ENCODE peak calls at places on chromosomes 6 and 20, in six cellular contexts. One of them, this sample, is unnamed.

GRCh38 chr6:34316442-34317171 is 67.8 kb upstream of the SMIM29 start:
- DNase-seq in transverse colon: no peak
- DNase-seq in foreskin fibroblast: no peak
- DNase-seq in AG04450: no peak
- DNase-seq in IMR-90: no peak
- DNase-seq in stomach: no peak
- DNase-seq in this sample: no peak

GRCh38 chr6:150775400-150775799 is 90.1 kb upstream of the MTHFD1L start:
- DNase-seq in transverse colon: no peak
- DNase-seq in AG04450: no peak
- DNase-seq in foreskin fibroblast: no peak
- DNase-seq in IMR-90: no peak
- DNase-seq in stomach: no peak
- DNase-seq in this sample: peak; percentile 71

GRCh38 chr6:89599727-89600126 is 38.8 kb downstream of the LYRM2 start:
- DNase-seq in foreskin fibroblast: no peak
- DNase-seq in IMR-90: no peak
- DNase-seq in AG04450: no peak
- DNase-seq in transverse colon: no peak
- DNase-seq in stomach: peak; percentile 7
- DNase-seq in this sample: no peak

GRCh38 chr20:21513881-21514540 is at the start of gene NKX2-2:
- DNase-seq in IMR-90: no peak
- DNase-seq in AG04450: no peak
- DNase-seq in transverse colon: no peak
- DNase-seq in stomach: no peak
- DNase-seq in foreskin fibroblast: no peak
- DNase-seq in this sample: no peak

GRCh38 chr6:39897699-39898098 is 36.6 kb downstream of the MOCS1 start:
- DNase-seq in IMR-90: no peak
- DNase-seq in foreskin fibroblast: no peak
- DNase-seq in AG04450: no peak
- DNase-seq in transverse colon: peak; percentile 47
- DNase-seq in stomach: no peak
- DNase-seq in this sample: no peak

GRCh38 chr6:25053875-25054371 is 118.2 kb upstream of the RIPOR2 start:
- DNase-seq in transverse colon: no peak
- DNase-seq in AG04450: peak; percentile 59
- DNase-seq in stomach: no peak
- DNase-seq in foreskin fibroblast: peak; percentile 71
- DNase-seq in IMR-90: peak; percentile 88
- DNase-seq in this sample: no peak

GRCh38 chr6:150720774-150721233 is 121.1 kb downstream of the PLEKHG1 start:
- DNase-seq in transverse colon: no peak
- DNase-seq in stomach: no peak
- DNase-seq in AG04450: no peak
- DNase-seq in IMR-90: no peak
- DNase-seq in foreskin fibroblast: no peak
- DNase-seq in this sample: peak; percentile 31

GRCh38 chr6:106751501-106752252 is 122.3 kb downstream of the QRSL1 start:
- DNase-seq in stomach: peak; percentile 85
- DNase-seq in transverse colon: peak; percentile 51
- DNase-seq in AG04450: no peak
- DNase-seq in foreskin fibroblast: no peak
- DNase-seq in IMR-90: peak; percentile 8
- DNase-seq in this sample: no peak

GRCh38 chr6:10633216-10633615 is 61.2 kb downstream of the C6orf52 start:
- DNase-seq in foreskin fibroblast: peak; percentile 88
- DNase-seq in IMR-90: peak; percentile 75
- DNase-seq in transverse colon: no peak
- DNase-seq in stomach: no peak
- DNase-seq in AG04450: peak; percentile 66
- DNase-seq in this sample: peak; percentile 30

GRCh38 chr6:113047932-113048331 is 700.8 kb downstream of the RFPL4B start:
- DNase-seq in AG04450: no peak
- DNase-seq in transverse colon: no peak
- DNase-seq in foreskin fibroblast: peak; percentile 80
- DNase-seq in IMR-90: no peak
- DNase-seq in stomach: no peak
- DNase-seq in this sample: no peak

GRCh38 chr6:42104095-42104806 is 38.2 kb downstream of the C6orf132 start:
- DNase-seq in AG04450: no peak
- DNase-seq in transverse colon: peak; percentile 70
- DNase-seq in foreskin fibroblast: peak; percentile 72
- DNase-seq in stomach: peak; percentile 59
- DNase-seq in IMR-90: no peak
- DNase-seq in this sample: no peak

GRCh38 chr6:113936093-113936934 is 34.6 kb downstream of the HDAC2 start:
- DNase-seq in IMR-90: peak; percentile 70
- DNase-seq in transverse colon: no peak
- DNase-seq in foreskin fibroblast: peak; percentile 74
- DNase-seq in stomach: no peak
- DNase-seq in AG04450: peak; percentile 41
- DNase-seq in this sample: no peak

GRCh38 chr6:34606477-34607130 is 50.5 kb upstream of the SPDEF start:
- DNase-seq in IMR-90: no peak
- DNase-seq in transverse colon: no peak
- DNase-seq in foreskin fibroblast: no peak
- DNase-seq in AG04450: no peak
- DNase-seq in stomach: no peak
- DNase-seq in this sample: no peak

GRCh38 chr6:166236586-166236985 is 68.9 kb upstream of the TBXT start:
- DNase-seq in foreskin fibroblast: no peak
- DNase-seq in AG04450: no peak
- DNase-seq in IMR-90: no peak
- DNase-seq in stomach: no peak
- DNase-seq in transverse colon: no peak
- DNase-seq in this sample: no peak

GRCh38 chr6:117272032-117272866 is 6.9 kb downstream of the VGLL2 start:
- DNase-seq in transverse colon: no peak
- DNase-seq in AG04450: no peak
- DNase-seq in stomach: no peak
- DNase-seq in IMR-90: no peak
- DNase-seq in foreskin fibroblast: no peak
- DNase-seq in this sample: no peak

GRCh38 chr6:117270121-117270959 is 5.0 kb downstream of the VGLL2 start:
- DNase-seq in transverse colon: no peak
- DNase-seq in IMR-90: no peak
- DNase-seq in foreskin fibroblast: peak; percentile 49
- DNase-seq in stomach: no peak
- DNase-seq in AG04450: no peak
- DNase-seq in this sample: no peak

GRCh38 chr6:117269649-117270120 is 4.3 kb downstream of the VGLL2 start:
- DNase-seq in IMR-90: no peak
- DNase-seq in AG04450: no peak
- DNase-seq in stomach: no peak
- DNase-seq in transverse colon: no peak
- DNase-seq in foreskin fibroblast: no peak
- DNase-seq in this sample: no peak

GRCh38 chr6:117272886-117273285 is 7.5 kb downstream of the VGLL2 start:
- DNase-seq in transverse colon: no peak
- DNase-seq in stomach: no peak
- DNase-seq in foreskin fibroblast: no peak
- DNase-seq in AG04450: no peak
- DNase-seq in IMR-90: no peak
- DNase-seq in this sample: no peak

DNA sequence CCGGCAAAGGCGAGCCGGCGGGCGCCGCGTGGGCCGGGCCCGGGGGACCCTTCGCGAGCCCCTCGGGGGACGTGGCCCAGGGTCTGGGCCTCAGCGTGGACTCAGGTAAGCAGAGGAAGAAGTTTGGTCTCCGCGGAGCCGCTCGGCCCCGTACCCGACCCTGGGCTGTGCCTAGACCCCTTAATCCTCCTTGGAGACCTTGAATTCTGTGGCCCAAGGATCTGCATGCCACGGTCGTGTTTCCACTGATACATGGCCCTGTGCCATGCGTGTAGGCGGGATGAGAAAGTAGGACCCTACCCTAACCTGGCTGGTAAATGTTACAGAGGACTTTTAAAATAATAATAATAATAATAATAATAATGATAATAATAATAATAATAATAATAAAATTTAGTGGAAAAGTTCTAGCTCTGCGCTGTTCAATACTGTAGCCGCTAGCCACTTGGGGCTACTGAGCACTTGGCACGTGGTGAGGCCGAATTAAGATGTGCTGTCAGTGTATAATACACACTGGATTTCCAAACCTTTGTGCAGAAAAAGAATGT is 5.7 kb downstream of the VGLL2 start:
- DNase-seq in AG04450: no peak
- DNase-seq in IMR-90: no peak
- DNase-seq in stomach: no peak
- DNase-seq in foreskin fibroblast: no peak
- DNase-seq in transverse colon: no peak
- DNase-seq in this sample: no peak
- H3K4me3 ChIP-seq in AG04450: no peak overlapping the region
- H3K4me3 ChIP-seq in IMR-90: no peak overlapping the region
- H3K4me3 ChIP-seq in stomach: peak overlapping the region; percentile 49
- H3K4me3 ChIP-seq in foreskin fibroblast: no peak overlapping the region
- H3K4me3 ChIP-seq in transverse colon: no peak overlapping the region
- H3K4me3 ChIP-seq in this sample: no peak overlapping the region

GRCh38 chr6:41059569-41059968 is 6.6 kb downstream of the APOBEC2 start:
- DNase-seq in AG04450: no peak
- DNase-seq in transverse colon: no peak
- DNase-seq in foreskin fibroblast: peak; percentile 70
- DNase-seq in IMR-90: peak; percentile 47
- DNase-seq in stomach: no peak
- DNase-seq in this sample: no peak

GRCh38 chr6:41062056-41062455 is 9.1 kb downstream of the APOBEC2 start:
- DNase-seq in AG04450: no peak
- DNase-seq in IMR-90: no peak
- DNase-seq in transverse colon: no peak
- DNase-seq in stomach: no peak
- DNase-seq in foreskin fibroblast: no peak
- DNase-seq in this sample: no peak

GRCh38 chr6:41056768-41057490 is 3.9 kb downstream of the APOBEC2 start:
- DNase-seq in IMR-90: no peak
- DNase-seq in transverse colon: no peak
- DNase-seq in AG04450: no peak
- DNase-seq in stomach: no peak
- DNase-seq in foreskin fibroblast: no peak
- DNase-seq in this sample: no peak

GRCh38 chr6:41061196-41061726 is 8.3 kb downstream of the APOBEC2 start:
- DNase-seq in transverse colon: no peak
- DNase-seq in foreskin fibroblast: no peak
- DNase-seq in AG04450: no peak
- DNase-seq in stomach: peak; percentile 55
- DNase-seq in IMR-90: no peak
- DNase-seq in this sample: no peak

DNA sequence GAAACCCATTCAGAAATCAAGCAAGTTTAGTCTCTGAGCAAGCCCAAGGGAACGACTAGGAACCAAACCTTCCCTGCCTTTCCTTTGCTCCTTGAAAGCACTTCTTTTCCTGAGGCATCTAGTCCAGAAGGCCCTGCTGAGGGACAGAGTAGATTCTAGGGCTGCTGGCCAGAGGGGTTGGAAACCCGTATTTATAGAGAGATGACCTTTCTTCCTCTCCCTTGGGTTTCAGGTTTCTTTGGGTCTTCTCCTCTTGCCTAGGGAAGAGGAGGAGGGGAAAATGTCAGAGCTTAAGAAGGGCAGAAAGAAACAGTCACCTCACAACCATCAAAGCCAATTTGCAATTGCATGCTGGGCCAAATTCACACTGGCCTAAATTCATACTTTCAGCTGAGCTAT is 5.8 kb downstream of the APOBEC2 start:
- DNase-seq in transverse colon: no peak
- DNase-seq in IMR-90: no peak
- DNase-seq in AG04450: no peak
- DNase-seq in stomach: no peak
- DNase-seq in foreskin fibroblast: no peak
- DNase-seq in this sample: no peak
- TF ChIP-seq CTCF in transverse colon: no peak
- TF ChIP-seq CTCF in IMR-90: no peak
- TF ChIP-seq CTCF in AG04450: no peak
- TF ChIP-seq CTCF in stomach: no peak
- TF ChIP-seq CTCF in foreskin fibroblast: no peak
- TF ChIP-seq CTCF in this sample: no peak

DNA sequence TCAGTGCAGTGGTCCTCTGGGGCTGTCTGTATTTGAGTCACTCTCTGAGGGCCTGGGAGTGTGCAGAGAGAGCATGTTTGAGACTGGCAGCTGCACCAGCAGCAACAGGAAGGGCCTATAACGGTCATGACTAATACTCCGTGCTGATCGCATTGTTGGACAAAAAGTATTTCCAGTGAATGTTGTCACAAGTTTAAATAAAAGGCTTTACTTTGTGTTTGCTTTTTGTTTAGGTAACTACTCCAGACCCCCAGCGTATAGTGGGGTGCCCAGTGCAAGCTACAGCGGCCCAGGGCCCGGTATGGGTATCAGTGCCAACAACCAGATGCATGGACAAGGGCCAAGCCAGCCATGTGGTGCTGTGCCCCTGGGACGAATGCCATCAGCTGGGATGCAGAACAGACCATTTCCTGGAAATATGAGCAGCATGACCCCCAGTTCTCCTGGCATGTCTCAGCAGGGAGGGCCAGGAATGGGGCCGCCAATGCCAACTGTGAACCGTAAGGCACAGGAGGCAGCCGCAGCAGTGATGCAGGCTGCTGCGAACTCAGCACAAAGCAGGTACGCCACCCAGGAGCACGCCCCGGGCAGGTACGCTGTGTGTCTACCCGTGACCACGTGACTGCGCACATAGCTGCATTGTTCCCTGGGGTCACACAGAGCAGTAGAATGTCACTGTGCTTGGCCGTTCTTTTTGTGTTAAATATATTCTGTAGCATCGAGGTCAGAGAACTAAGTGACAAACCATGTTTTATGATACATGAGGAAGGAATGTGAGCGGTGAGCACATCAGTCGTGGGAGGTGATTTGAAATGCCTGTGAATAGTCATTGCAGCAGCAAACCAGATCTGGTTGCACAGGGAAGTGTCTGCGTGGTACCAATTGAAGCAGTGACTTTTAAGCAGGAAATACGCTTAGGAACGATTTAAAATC is 174.7 kb downstream of the TMEM242 start:
- DNase-seq in AG04450: peak; percentile 84
- DNase-seq in stomach: peak; percentile 32
- DNase-seq in transverse colon: peak; percentile 28
- DNase-seq in foreskin fibroblast: peak; percentile 95
- DNase-seq in IMR-90: peak; percentile 98
- DNase-seq in this sample: peak; percentile 73
- H3K4me3 ChIP-seq in AG04450: peak overlapping the region; percentile 31
- H3K4me3 ChIP-seq in stomach: no peak overlapping the region
- H3K4me3 ChIP-seq in transverse colon: no peak overlapping the region
- H3K4me3 ChIP-seq in foreskin fibroblast: no peak overlapping the region
- H3K4me3 ChIP-seq in IMR-90: no peak overlapping the region
- H3K4me3 ChIP-seq in this sample: no peak overlapping the region

DNA sequence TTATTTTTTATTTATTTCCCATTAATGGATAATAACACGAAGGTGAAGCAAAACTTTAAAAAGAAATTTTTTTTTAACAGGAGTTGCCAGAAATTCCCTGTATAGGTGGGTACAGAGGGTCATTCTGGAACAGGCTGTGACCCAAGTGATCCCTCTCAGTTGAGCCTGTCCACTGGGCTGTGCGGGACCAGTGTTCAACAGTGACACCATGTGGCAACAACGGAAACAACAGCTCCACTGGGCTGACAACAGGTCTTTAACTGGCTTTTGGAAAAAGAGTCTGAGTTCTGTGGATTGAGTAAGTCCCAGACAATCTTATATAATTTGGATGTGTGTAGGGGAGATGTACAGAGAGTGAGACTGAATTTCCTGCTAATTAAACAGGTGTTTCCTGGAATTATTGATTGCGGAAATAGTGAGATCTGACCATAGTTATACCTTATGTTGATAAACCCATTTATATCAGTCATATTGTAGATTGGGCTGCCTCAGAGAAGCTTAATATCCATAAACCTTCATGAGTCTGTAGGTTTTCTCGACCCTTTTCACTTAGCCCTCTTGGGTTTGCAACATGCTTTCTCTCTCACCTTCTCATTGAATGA is 17.6 kb downstream of the KIAA1755 start:
- DNase-seq in stomach: no peak
- DNase-seq in foreskin fibroblast: peak; percentile 34
- DNase-seq in IMR-90: no peak
- DNase-seq in AG04450: no peak
- DNase-seq in transverse colon: no peak
- DNase-seq in this sample: no peak
- TF ChIP-seq CTCF in stomach: no peak
- TF ChIP-seq CTCF in foreskin fibroblast: peak; percentile 33
- TF ChIP-seq CTCF in IMR-90: peak; percentile 42
- TF ChIP-seq CTCF in AG04450: peak; percentile 41
- TF ChIP-seq CTCF in transverse colon: peak; percentile 19
- TF ChIP-seq CTCF in this sample: peak; percentile 60